ENCODE peak calls at places on chromosomes 13 and 19, in six cellular contexts. One of them, this sample, is unnamed.
A peak's percentile ranks its signal among the peaks of the same experiment; 100 is the strongest.

GRCh38 chr13:87887459-87888123 is 216.4 kb downstream of the SLITRK5 start:
- DNase-seq in NCI-H526: peak; percentile 22
- DNase-seq in HFFc6: no peak
- DNase-seq in AG09319: no peak
- DNase-seq in AG04449: no peak
- DNase-seq in hypothalamus: no peak
- DNase-seq in this sample: no peak

GRCh38 chr19:29942404-29943261 is 594 bp downstream of the URI1 start:
- DNase-seq in NCI-H526: peak; percentile 86
- DNase-seq in HFFc6: no peak
- DNase-seq in AG09319: no peak
- DNase-seq in AG04449: no peak
- DNase-seq in hypothalamus: no peak
- DNase-seq in this sample: no peak

GRCh38 chr13:51148223-51148951 is 37.3 kb upstream of the C13orf42 start:
- DNase-seq in NCI-H526: no peak
- DNase-seq in HFFc6: no peak
- DNase-seq in AG09319: no peak
- DNase-seq in AG04449: no peak
- DNase-seq in hypothalamus: no peak
- DNase-seq in this sample: no peak

GRCh38 chr13:84662503-84662902 is 780.2 kb upstream of the SLITRK1 start:
- DNase-seq in NCI-H526: no peak
- DNase-seq in HFFc6: no peak
- DNase-seq in AG09319: no peak
- DNase-seq in AG04449: no peak
- DNase-seq in hypothalamus: no peak
- DNase-seq in this sample: no peak

GRCh38 chr19:677201-677600 is 1.0 kb downstream of the FSTL3 start:
- DNase-seq in NCI-H526: no peak
- DNase-seq in HFFc6: peak; percentile 66
- DNase-seq in AG09319: peak; percentile 44
- DNase-seq in AG04449: no peak
- DNase-seq in hypothalamus: no peak
- DNase-seq in this sample: peak; percentile 91

GRCh38 chr13:42137856-42138537 is 89.5 kb downstream of the DGKH start:
- DNase-seq in NCI-H526: no peak
- DNase-seq in HFFc6: peak; percentile 29
- DNase-seq in AG09319: no peak
- DNase-seq in AG04449: no peak
- DNase-seq in hypothalamus: no peak
- DNase-seq in this sample: no peak

GRCh38 chr19:39969681-39970423 is 1.1 kb upstream of the PSMC4 start:
- DNase-seq in NCI-H526: no peak
- DNase-seq in HFFc6: no peak
- DNase-seq in AG09319: no peak
- DNase-seq in AG04449: no peak
- DNase-seq in hypothalamus: no peak
- DNase-seq in this sample: no peak

GRCh38 chr19:15194938-15195337 is 5.9 kb downstream of the NOTCH3 start:
- DNase-seq in NCI-H526: no peak
- DNase-seq in HFFc6: peak; percentile 22
- DNase-seq in AG09319: no peak
- DNase-seq in AG04449: no peak
- DNase-seq in hypothalamus: no peak
- DNase-seq in this sample: peak; percentile 75

GRCh38 chr13:83815598-83815997 is 66.7 kb downstream of the SLITRK1 start:
- DNase-seq in NCI-H526: no peak
- DNase-seq in HFFc6: no peak
- DNase-seq in AG09319: no peak
- DNase-seq in AG04449: no peak
- DNase-seq in hypothalamus: no peak
- DNase-seq in this sample: no peak

GRCh38 chr19:40733149-40733548 is 16.2 kb downstream of the ITPKC start:
- DNase-seq in NCI-H526: no peak
- DNase-seq in HFFc6: no peak
- DNase-seq in AG09319: no peak
- DNase-seq in AG04449: no peak
- DNase-seq in hypothalamus: no peak
- DNase-seq in this sample: no peak

GRCh38 chr13:21557995-21558394 is 46.0 kb downstream of the MICU2 start:
- DNase-seq in NCI-H526: peak; percentile 40
- DNase-seq in HFFc6: peak; percentile 33
- DNase-seq in AG09319: no peak
- DNase-seq in AG04449: no peak
- DNase-seq in hypothalamus: no peak
- DNase-seq in this sample: peak; percentile 21

GRCh38 chr13:26619321-26619720 is 61.8 kb downstream of the WASF3 start:
- DNase-seq in NCI-H526: no peak
- DNase-seq in HFFc6: peak; percentile 74
- DNase-seq in AG09319: no peak
- DNase-seq in AG04449: peak; percentile 47
- DNase-seq in hypothalamus: no peak
- DNase-seq in this sample: peak; percentile 58

GRCh38 chr19:46031781-46032596 is 8.8 kb downstream of the IGFL4 start:
- DNase-seq in NCI-H526: no peak
- DNase-seq in HFFc6: no peak
- DNase-seq in AG09319: no peak
- DNase-seq in AG04449: no peak
- DNase-seq in hypothalamus: no peak
- DNase-seq in this sample: no peak

GRCh38 chr19:42693760-42694350 is 46.4 kb downstream of the PSG3 start:
- DNase-seq in NCI-H526: peak; percentile 79
- DNase-seq in HFFc6: peak; percentile 39
- DNase-seq in AG09319: peak; percentile 14
- DNase-seq in AG04449: no peak
- DNase-seq in hypothalamus: no peak
- DNase-seq in this sample: peak; percentile 78

GRCh38 chr13:47211106-47211505 is 314.3 kb upstream of the HTR2A start:
- DNase-seq in NCI-H526: no peak
- DNase-seq in HFFc6: no peak
- DNase-seq in AG09319: no peak
- DNase-seq in AG04449: no peak
- DNase-seq in hypothalamus: no peak
- DNase-seq in this sample: no peak

GRCh38 chr19:40716031-40716654 is 543 bp downstream of the COQ8B start:
- DNase-seq in NCI-H526: no peak
- DNase-seq in HFFc6: peak; percentile 90
- DNase-seq in AG09319: no peak
- DNase-seq in AG04449: no peak
- DNase-seq in hypothalamus: no peak
- DNase-seq in this sample: peak; percentile 56

GRCh38 chr13:113123226-113124150 is 889 bp downstream of the F10 start:
- DNase-seq in NCI-H526: peak; percentile 42
- DNase-seq in HFFc6: no peak
- DNase-seq in AG09319: no peak
- DNase-seq in AG04449: no peak
- DNase-seq in hypothalamus: no peak
- DNase-seq in this sample: no peak

GRCh38 chr19:48543121-48543710 is 8.8 kb upstream of the SULT2B1 start:
- DNase-seq in NCI-H526: peak; percentile 44
- DNase-seq in HFFc6: peak; percentile 45
- DNase-seq in AG09319: no peak
- DNase-seq in AG04449: no peak
- DNase-seq in hypothalamus: no peak
- DNase-seq in this sample: peak; percentile 47

GRCh38 chr19:6087074-6087506 is 23.2 kb downstream of the RFX2 start:
- DNase-seq in NCI-H526: no peak
- DNase-seq in HFFc6: no peak
- DNase-seq in AG09319: no peak
- DNase-seq in AG04449: no peak
- DNase-seq in hypothalamus: no peak
- DNase-seq in this sample: no peak

GRCh38 chr19:51637362-51637978 is 7.3 kb upstream of the SIGLEC5 start:
- DNase-seq in NCI-H526: peak; percentile 36
- DNase-seq in HFFc6: no peak
- DNase-seq in AG09319: no peak
- DNase-seq in AG04449: no peak
- DNase-seq in hypothalamus: no peak
- DNase-seq in this sample: no peak

GRCh38 chr13:79413521-79413920 is 7.5 kb upstream of the RBM26 start:
- DNase-seq in NCI-H526: no peak
- DNase-seq in HFFc6: no peak
- DNase-seq in AG09319: no peak
- DNase-seq in AG04449: no peak
- DNase-seq in hypothalamus: no peak
- DNase-seq in this sample: no peak

GRCh38 chr13:95530178-95530577 is 22.3 kb upstream of the CLDN10 start:
- DNase-seq in NCI-H526: peak; percentile 92
- DNase-seq in HFFc6: no peak
- DNase-seq in AG09319: no peak
- DNase-seq in AG04449: no peak
- DNase-seq in hypothalamus: no peak
- DNase-seq in this sample: no peak

GRCh38 chr13:93473441-93474270 is 247.0 kb downstream of the GPC6 start:
- DNase-seq in NCI-H526: no peak
- DNase-seq in HFFc6: no peak
- DNase-seq in AG09319: no peak
- DNase-seq in AG04449: no peak
- DNase-seq in hypothalamus: no peak
- DNase-seq in this sample: peak; percentile 58

GRCh38 chr19:42110658-42111057 is 21.6 kb downstream of the POU2F2 start:
- DNase-seq in NCI-H526: no peak
- DNase-seq in HFFc6: no peak
- DNase-seq in AG09319: no peak
- DNase-seq in AG04449: no peak
- DNase-seq in hypothalamus: no peak
- DNase-seq in this sample: no peak

GRCh38 chr13:49503951-49504350 is 8.2 kb downstream of the PHF11 start:
- DNase-seq in NCI-H526: no peak
- DNase-seq in HFFc6: peak; percentile 8
- DNase-seq in AG09319: no peak
- DNase-seq in AG04449: no peak
- DNase-seq in hypothalamus: no peak
- DNase-seq in this sample: peak; percentile 40

GRCh38 chr19:18364826-18365528 is 21.0 kb upstream of the GDF15 start:
- DNase-seq in NCI-H526: peak; percentile 37
- DNase-seq in HFFc6: peak; percentile 98
- DNase-seq in AG09319: peak; percentile 97
- DNase-seq in AG04449: peak; percentile 99
- DNase-seq in hypothalamus: no peak
- DNase-seq in this sample: peak; percentile 79

GRCh38 chr13:37168922-37169321 is 63.5 kb upstream of the CSNK1A1L start:
- DNase-seq in NCI-H526: no peak
- DNase-seq in HFFc6: no peak
- DNase-seq in AG09319: no peak
- DNase-seq in AG04449: no peak
- DNase-seq in hypothalamus: no peak
- DNase-seq in this sample: no peak

GRCh38 chr19:19170053-19170945 is at the start of gene MEF2B:
- DNase-seq in NCI-H526: peak; percentile 88
- DNase-seq in HFFc6: no peak
- DNase-seq in AG09319: no peak
- DNase-seq in AG04449: no peak
- DNase-seq in hypothalamus: peak; percentile 51
- DNase-seq in this sample: peak; percentile 90

GRCh38 chr19:14375582-14376291 is 5.5 kb upstream of the ADGRE5 start:
- DNase-seq in NCI-H526: no peak
- DNase-seq in HFFc6: peak; percentile 23
- DNase-seq in AG09319: no peak
- DNase-seq in AG04449: no peak
- DNase-seq in hypothalamus: no peak
- DNase-seq in this sample: peak; percentile 33

GRCh38 chr13:80262051-80262695 is 78.8 kb downstream of the SPRY2 start:
- DNase-seq in NCI-H526: no peak
- DNase-seq in HFFc6: no peak
- DNase-seq in AG09319: no peak
- DNase-seq in AG04449: no peak
- DNase-seq in hypothalamus: no peak
- DNase-seq in this sample: no peak

GRCh38 chr13:39016789-39017188 is 21.1 kb downstream of the PROSER1 start:
- DNase-seq in NCI-H526: peak; percentile 64
- DNase-seq in HFFc6: peak; percentile 31
- DNase-seq in AG09319: no peak
- DNase-seq in AG04449: no peak
- DNase-seq in hypothalamus: peak; percentile 8
- DNase-seq in this sample: peak; percentile 39

GRCh38 chr13:59445812-59446211 is 717.9 kb downstream of the DIAPH3 start:
- DNase-seq in NCI-H526: no peak
- DNase-seq in HFFc6: no peak
- DNase-seq in AG09319: no peak
- DNase-seq in AG04449: no peak
- DNase-seq in hypothalamus: no peak
- DNase-seq in this sample: no peak

GRCh38 chr19:18804139-18804601 is 13.1 kb upstream of the COMP start:
- DNase-seq in NCI-H526: no peak
- DNase-seq in HFFc6: no peak
- DNase-seq in AG09319: no peak
- DNase-seq in AG04449: no peak
- DNase-seq in hypothalamus: no peak
- DNase-seq in this sample: no peak

GRCh38 chr19:39445258-39446071 is at the start of gene SUPT5H:
- DNase-seq in NCI-H526: peak; percentile 99
- DNase-seq in HFFc6: peak; percentile 95
- DNase-seq in AG09319: peak; percentile 97
- DNase-seq in AG04449: peak; percentile 82
- DNase-seq in hypothalamus: peak; percentile 94
- DNase-seq in this sample: peak; percentile 96

GRCh38 chr13:98752111-98752941 is at the start of gene SLC15A1:
- DNase-seq in NCI-H526: peak; percentile 68
- DNase-seq in HFFc6: no peak
- DNase-seq in AG09319: no peak
- DNase-seq in AG04449: no peak
- DNase-seq in hypothalamus: no peak
- DNase-seq in this sample: peak; percentile 43

GRCh38 chr13:112251930-112252585 is 124.1 kb upstream of the SPACA7 start:
- DNase-seq in NCI-H526: no peak
- DNase-seq in HFFc6: no peak
- DNase-seq in AG09319: no peak
- DNase-seq in AG04449: no peak
- DNase-seq in hypothalamus: no peak
- DNase-seq in this sample: no peak

This sample was measured in AG08396.